ENCODE peak calls at places on chromosomes 13 and 19, in nine cellular contexts. L is 8988T; C is H9; N is NCI-H446; W is DMS153; M is COLO829; G is AG08395; P is activated CD4-positive, alpha-beta T cell treated with anti-CD3 and anti-CD28 coated beads for 36 hours; E is NCI-H510A. F is an unnamed sample.

GRCh38 chr13:112606125-112607001 is 18.4 kb upstream of the TUBGCP3 start:
- DNase-seq in L (peak; percentile 87), C (peak; percentile 92), N (peak; percentile 59), W (peak; percentile 77), M (peak; percentile 85), G (peak; percentile 97), P (peak; percentile 94), E (peak; percentile 75), F (peak; percentile 94)

GRCh38 chr13:20715340-20715732 is 11.8 kb downstream of the IL17D start:
- DNase-seq in L (no peak), C (no peak), N (no peak), W (no peak), M (no peak), G (no peak), P (no peak), E (no peak), F (no peak)

GRCh38 chr19:5698635-5699422 is 8.7 kb downstream of the RPL36 start:
- DNase-seq in L (no peak), C (no peak), N (no peak), W (no peak), M (no peak), G (no peak), P (no peak), E (no peak), F (no peak)

GRCh38 chr13:63948045-63948444 is 2532.4 kb upstream of the PCDH20 start:
- DNase-seq in L (no peak), C (no peak), N (no peak), W (no peak), M (no peak), G (no peak), P (no peak), E (no peak), F (no peak)

GRCh38 chr13:21638319-21639282 is 32.3 kb upstream of the FGF9 start:
- DNase-seq in L (no peak), C (no peak), N (peak; percentile 35), W (no peak), M (peak; percentile 42), G (peak; percentile 51), P (peak; percentile 39), E (no peak), F (peak; percentile 68)

GRCh38 chr13:75861786-75862185 is 225.7 kb downstream of the LMO7 start:
- DNase-seq in L (no peak), C (no peak), N (no peak), W (no peak), M (no peak), G (no peak), P (no peak), E (no peak), F (no peak)

GRCh38 chr19:34963531-34964406 is at the start of gene ZNF792:
- DNase-seq in L (peak; percentile 83), C (peak; percentile 82), N (peak; percentile 61), W (peak; percentile 18), M (peak; percentile 54), G (peak; percentile 83), P (peak; percentile 67), E (no peak), F (peak; percentile 79)

GRCh38 chr13:23175920-23176319 is 4.9 kb upstream of the SGCG start:
- DNase-seq in L (no peak), C (no peak), N (no peak), W (no peak), M (no peak), G (no peak), P (no peak), E (no peak), F (peak; percentile 64)

GRCh38 chr19:40549007-40549708 is 27.5 kb upstream of the SHKBP1 start:
- DNase-seq in L (no peak), C (peak; percentile 96), N (no peak), W (peak; percentile 10), M (no peak), G (peak; percentile 31), P (peak; percentile 90), E (no peak), F (peak; percentile 87)

GRCh38 chr19:46306501-46306900 is 9.7 kb downstream of the HIF3A start:
- DNase-seq in L (no peak), C (no peak), N (no peak), W (no peak), M (no peak), G (no peak), P (no peak), E (no peak), F (no peak)

GRCh38 chr19:58483776-58484175 is 7.6 kb downstream of the ZNF446 start:
- DNase-seq in L (no peak), C (no peak), N (no peak), W (no peak), M (no peak), G (no peak), P (no peak), E (no peak), F (no peak)

GRCh38 chr19:2324220-2324948 is 4.0 kb downstream of the LSM7 start:
- DNase-seq in L (no peak), C (no peak), N (no peak), W (no peak), M (no peak), G (no peak), P (no peak), E (no peak), F (no peak)

GRCh38 chr13:45441633-45442032 is 23.1 kb upstream of the COG3 start:
- DNase-seq in L (no peak), C (no peak), N (no peak), W (no peak), M (peak; percentile 21), G (peak; percentile 35), P (peak; percentile 45), E (no peak), F (no peak)

GRCh38 chr13:99384468-99384867 is 77.3 kb upstream of the GPR183 start:
- DNase-seq in L (no peak), C (peak; percentile 18), N (no peak), W (no peak), M (no peak), G (no peak), P (peak; percentile 66), E (no peak), F (no peak)

GRCh38 chr19:30780456-30780855 is 408.3 kb downstream of the ZNF536 start:
- DNase-seq in L (no peak), C (no peak), N (no peak), W (no peak), M (no peak), G (no peak), P (no peak), E (no peak), F (no peak)

GRCh38 chr13:110887955-110888333 is 26.9 kb downstream of the ANKRD10 start:
- DNase-seq in L (no peak), C (no peak), N (no peak), W (no peak), M (no peak), G (no peak), P (no peak), E (no peak), F (no peak)

GRCh38 chr19:2478756-2479555 is 3.0 kb downstream of the GADD45B start:
- DNase-seq in L (no peak), C (no peak), N (peak; percentile 35), W (no peak), M (no peak), G (no peak), P (peak; percentile 85), E (no peak), F (peak; percentile 62)

GRCh38 chr13:57030671-57031070 is 110.0 kb upstream of the PRR20A start:
- DNase-seq in L (no peak), C (no peak), N (no peak), W (no peak), M (no peak), G (no peak), P (no peak), E (no peak), F (no peak)

GRCh38 chr19:52331757-52332156 is 4.3 kb upstream of the ZNF610 start:
- DNase-seq in L (no peak), C (no peak), N (no peak), W (no peak), M (no peak), G (no peak), P (no peak), E (no peak), F (no peak)